ENCODE peak calls at places on chromosome 7, in seven cellular contexts. B is HL-60, O is GM23338, Y is A549, Z is fibroblast of pulmonary artery, F is lower lobe of right lung, C is fibroblast of villous mesenchyme. L is an unnamed sample.

GRCh38 chr7:105876964-105877601 is 684 bp upstream of the ATXN7L1 start:
- DNase-seq in B (no peak), O (peak), Y (peak), Z (peak), F (peak), C (peak), L (peak)

GRCh38 chr7:3063016-3063753 is 19.5 kb upstream of the CARD11 start:
- DNase-seq in B (no peak), O (no peak), Y (no peak), Z (no peak), F (no peak), C (no peak), L (no peak)

GRCh38 chr7:81986745-81987470 is 217.1 kb upstream of the HGF start:
- DNase-seq in B (no peak), O (no peak), Y (no peak), Z (no peak), F (no peak), C (no peak), L (no peak)

GRCh38 chr7:135352285-135352684 is 118.6 kb downstream of the STRA8 start:
- DNase-seq in B (no peak), O (no peak), Y (no peak), Z (no peak), F (no peak), C (no peak), L (no peak)

GRCh38 chr7:1733206-1733907 is 63.3 kb downstream of the ELFN1 start:
- DNase-seq in B (no peak), O (no peak), Y (no peak), Z (no peak), F (no peak), C (no peak), L (no peak)

GRCh38 chr7:133761459-133761858 is 365.7 kb upstream of the LRGUK start:
- DNase-seq in B (no peak), O (no peak), Y (no peak), Z (no peak), F (no peak), C (no peak), L (no peak)

GRCh38 chr7:41835977-41836530 is 133.2 kb upstream of the INHBA start:
- DNase-seq in B (no peak), O (no peak), Y (no peak), Z (no peak), F (no peak), C (no peak), L (no peak)

GRCh38 chr7:26376208-26376917 is 84.7 kb downstream of the SNX10 start:
- DNase-seq in B (no peak), O (peak), Y (peak), Z (no peak), F (peak), C (no peak), L (no peak)

GRCh38 chr7:151272410-151272809 is 23.9 kb upstream of the SMARCD3 start:
- DNase-seq in B (no peak), O (no peak), Y (no peak), Z (peak), F (peak), C (no peak), L (no peak)

GRCh38 chr7:353746-354325 is 63.9 kb downstream of the FOXL3 start:
- DNase-seq in B (no peak), O (no peak), Y (no peak), Z (no peak), F (no peak), C (no peak), L (no peak)

GRCh38 chr7:22433710-22434460 is 66.1 kb downstream of the STEAP1B start:
- DNase-seq in B (no peak), O (peak), Y (no peak), Z (peak), F (no peak), C (peak), L (peak)

GRCh38 chr7:81478664-81479063 is 291.2 kb downstream of the HGF start:
- DNase-seq in B (no peak), O (no peak), Y (no peak), Z (no peak), F (peak), C (no peak), L (no peak)

GRCh38 chr7:47500103-47500563 is 81.8 kb downstream of the TNS3 start:
- DNase-seq in B (no peak), O (no peak), Y (peak), Z (no peak), F (no peak), C (no peak), L (no peak)

GRCh38 chr7:53984776-53985175 is 557.4 kb upstream of the VSTM2A start:
- DNase-seq in B (no peak), O (no peak), Y (no peak), Z (no peak), F (no peak), C (no peak), L (no peak)

GRCh38 chr7:155862088-155862487 is 49.8 kb upstream of the SHH start:
- DNase-seq in B (no peak), O (no peak), Y (peak), Z (no peak), F (no peak), C (no peak), L (no peak)

GRCh38 chr7:66114743-66115727 is at the start of gene CRCP:
- DNase-seq in B (peak), O (peak), Y (peak), Z (peak), F (peak), C (peak), L (peak)

GRCh38 chr7:72754312-72754711 is 73.7 kb downstream of the TYW1B start:
- DNase-seq in B (no peak), O (no peak), Y (no peak), Z (peak), F (no peak), C (peak), L (peak)

GRCh38 chr7:47418910-47419309 is 163.0 kb downstream of the TNS3 start:
- DNase-seq in B (no peak), O (no peak), Y (no peak), Z (peak), F (no peak), C (peak), L (peak)

GRCh38 chr7:107592361-107593024 is 12.4 kb downstream of the BCAP29 start:
- DNase-seq in B (no peak), O (no peak), Y (no peak), Z (peak), F (no peak), C (peak), L (peak)

GRCh38 chr7:16431646-16432424 is 10.5 kb upstream of the CRPPA start:
- DNase-seq in B (no peak), O (peak), Y (peak), Z (peak), F (no peak), C (peak), L (peak)

GRCh38 chr7:1380211-1380815 is 79.0 kb downstream of the MICALL2 start:
- DNase-seq in B (no peak), O (no peak), Y (no peak), Z (no peak), F (no peak), C (no peak), L (no peak)

GRCh38 chr7:158495780-158496179 is 91.8 kb downstream of the PTPRN2 start:
- DNase-seq in B (no peak), O (peak), Y (peak), Z (no peak), F (no peak), C (no peak), L (peak)

GRCh38 chr7:107315821-107316220 is 147.0 kb downstream of the HBP1 start:
- DNase-seq in B (no peak), O (no peak), Y (no peak), Z (no peak), F (no peak), C (peak), L (no peak)

GRCh38 chr7:114392686-114393085 is 21.9 kb upstream of the FOXP2 start:
- DNase-seq in B (no peak), O (no peak), Y (no peak), Z (no peak), F (no peak), C (no peak), L (no peak)

GRCh38 chr7:78402096-78402495 is 603.5 kb downstream of the PHTF2 start:
- DNase-seq in B (no peak), O (no peak), Y (no peak), Z (no peak), F (no peak), C (no peak), L (no peak)

GRCh38 chr7:75591467-75591866 is 99.3 kb downstream of the SPDYE5 start:
- DNase-seq in B (no peak), O (no peak), Y (no peak), Z (no peak), F (no peak), C (no peak), L (no peak)
- H3K4me3 ChIP-seq in B (no peak), O (no peak), Y (no peak), Z (no peak), F (no peak), C (no peak), L (no peak)

GRCh38 chr7:83941300-83941699 is 253.3 kb downstream of the SEMA3A start:
- DNase-seq in B (no peak), O (no peak), Y (no peak), Z (no peak), F (no peak), C (no peak), L (no peak)

GRCh38 chr7:83946801-83947200 is 247.8 kb downstream of the SEMA3A start:
- DNase-seq in B (no peak), O (no peak), Y (no peak), Z (no peak), F (no peak), C (no peak), L (no peak)

DNA sequence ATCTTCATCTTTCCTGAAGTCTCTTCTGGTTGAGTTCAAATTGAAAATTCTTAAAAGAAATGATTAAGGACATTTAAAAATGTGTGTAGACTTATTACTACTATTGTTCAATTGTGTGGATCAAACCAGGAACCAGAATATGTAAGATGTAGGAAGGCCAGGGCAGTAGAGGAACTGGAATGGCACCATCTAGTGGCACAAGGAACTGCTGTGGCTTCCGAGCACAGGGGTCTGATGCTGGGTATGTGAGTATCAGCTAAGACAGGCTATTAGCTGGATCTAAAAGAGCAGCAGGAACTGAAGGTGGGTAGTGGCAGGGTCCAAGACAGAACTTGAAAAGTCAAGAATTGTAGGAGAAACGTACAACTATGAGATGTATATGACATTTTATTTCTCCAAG is 247.3 kb downstream of the SEMA3A start:
- DNase-seq in B (peak), O (peak), Y (peak), Z (peak), F (no peak), C (no peak), L (peak)
- TF ChIP-seq CTCF in B (peak), O (peak), Y (no peak), Z (peak), F (peak), C (peak), L (peak)

GRCh38 chr7:117020605-117021002 is 67.3 kb downstream of the ST7 start:
- DNase-seq in B (no peak), O (peak), Y (no peak), Z (no peak), F (no peak), C (no peak), L (no peak)
- H3K4me3 ChIP-seq in B (no peak), O (no peak), Y (no peak), Z (peak), F (peak), C (peak), L (peak)

GRCh38 chr7:129144834-129145668 is 544 bp downstream of the TSPAN33 start:
- DNase-seq in B (no peak), O (peak), Y (no peak), Z (no peak), F (no peak), C (no peak), L (no peak)
- TF ChIP-seq CTCF in B (peak), O (peak), Y (peak), Z (peak), F (no peak), C (peak), L (peak)